ENCODE peak calls at places on chromosomes 2 and 18, in four cellular contexts. One of them, this sample, is unnamed.

GRCh38 chr2:240966906-240967680 is 31.3 kb upstream of the SNED1 start:
- DNase-seq in activated CD8-positive, alpha-beta memory T cell treated with anti-CD3 and anti-CD28 coated beads, Interleukin-2, amount 50 U/mL, for 48 hours: no peak
- DNase-seq in LoVo: no peak
- DNase-seq in SW 1271: no peak
- DNase-seq in this sample: no peak

GRCh38 chr2:99725810-99726209 is 236.0 kb upstream of the REV1 start:
- DNase-seq in activated CD8-positive, alpha-beta memory T cell treated with anti-CD3 and anti-CD28 coated beads, Interleukin-2, amount 50 U/mL, for 48 hours: no peak
- DNase-seq in LoVo: no peak
- DNase-seq in SW 1271: no peak
- DNase-seq in this sample: no peak

GRCh38 chr2:29273704-29274611 is 158.7 kb downstream of the CLIP4 start:
- DNase-seq in activated CD8-positive, alpha-beta memory T cell treated with anti-CD3 and anti-CD28 coated beads, Interleukin-2, amount 50 U/mL, for 48 hours: no peak
- DNase-seq in LoVo: no peak
- DNase-seq in SW 1271: no peak
- DNase-seq in this sample: no peak

GRCh38 chr2:67085146-67085545 is 312.0 kb upstream of the ETAA1 start:
- DNase-seq in activated CD8-positive, alpha-beta memory T cell treated with anti-CD3 and anti-CD28 coated beads, Interleukin-2, amount 50 U/mL, for 48 hours: no peak
- DNase-seq in LoVo: no peak
- DNase-seq in SW 1271: no peak
- DNase-seq in this sample: no peak

GRCh38 chr2:37670378-37671012 is 947 bp downstream of the CDC42EP3 start:
- DNase-seq in activated CD8-positive, alpha-beta memory T cell treated with anti-CD3 and anti-CD28 coated beads, Interleukin-2, amount 50 U/mL, for 48 hours: no peak
- DNase-seq in LoVo: no peak
- DNase-seq in SW 1271: no peak
- DNase-seq in this sample: peak

GRCh38 chr2:188561473-188561979 is 269.9 kb downstream of the GULP1 start:
- DNase-seq in activated CD8-positive, alpha-beta memory T cell treated with anti-CD3 and anti-CD28 coated beads, Interleukin-2, amount 50 U/mL, for 48 hours: no peak
- DNase-seq in LoVo: no peak
- DNase-seq in SW 1271: no peak
- DNase-seq in this sample: no peak

GRCh38 chr18:51160646-51161045 is 36.8 kb downstream of the MEX3C start:
- DNase-seq in activated CD8-positive, alpha-beta memory T cell treated with anti-CD3 and anti-CD28 coated beads, Interleukin-2, amount 50 U/mL, for 48 hours: no peak
- DNase-seq in LoVo: no peak
- DNase-seq in SW 1271: no peak
- DNase-seq in this sample: no peak

GRCh38 chr2:237222178-237222577 is 136.5 kb downstream of the COPS8 start:
- DNase-seq in activated CD8-positive, alpha-beta memory T cell treated with anti-CD3 and anti-CD28 coated beads, Interleukin-2, amount 50 U/mL, for 48 hours: no peak
- DNase-seq in LoVo: no peak
- DNase-seq in SW 1271: no peak
- DNase-seq in this sample: no peak

GRCh38 chr2:57957238-57957637 is 89.4 kb upstream of the VRK2 start:
- DNase-seq in activated CD8-positive, alpha-beta memory T cell treated with anti-CD3 and anti-CD28 coated beads, Interleukin-2, amount 50 U/mL, for 48 hours: no peak
- DNase-seq in LoVo: no peak
- DNase-seq in SW 1271: no peak
- DNase-seq in this sample: no peak

GRCh38 chr2:196372811-196373664 is 201.7 kb upstream of the STK17B start:
- DNase-seq in activated CD8-positive, alpha-beta memory T cell treated with anti-CD3 and anti-CD28 coated beads, Interleukin-2, amount 50 U/mL, for 48 hours: no peak
- DNase-seq in LoVo: no peak
- DNase-seq in SW 1271: no peak
- DNase-seq in this sample: no peak

GRCh38 chr18:67590571-67591141 is 74.1 kb upstream of the DSEL start:
- DNase-seq in activated CD8-positive, alpha-beta memory T cell treated with anti-CD3 and anti-CD28 coated beads, Interleukin-2, amount 50 U/mL, for 48 hours: no peak
- DNase-seq in LoVo: no peak
- DNase-seq in SW 1271: peak
- DNase-seq in this sample: no peak

This sample was measured in NCI-H2171 treated with DMSO at 0.1 percent for 48 hours.